ENCODE peak calls at places on chromosome 20, in ten cellular contexts. V is HS-5; T is naive B cell; P is stimulated activated CD4-positive, alpha-beta T cell treated with anti-CD3 and anti-CD28 coated beads, Interleukin-1b, Interleukin-23, amount 100 ng/mL, for 24 hours; C is stimulated activated CD8-positive, alpha-beta memory T cell treated with anti-CD3 and anti-CD28 coated beads, Interleukin-15, amount 100 ng/mL, for 24 hours; D is AG09319; X is amygdala; U is CD4-positive, alpha-beta T cell; J is EL; Z is dorsolateral prefrontal cortex. S is an unnamed sample.
A peak's percentile ranks its signal among the peaks of the same experiment; 100 is the strongest.

GRCh38 chr20:35662541-35662940 is 2.2 kb downstream of the CPNE1 start:
- DNase-seq in P (no peak), C (no peak), J (no peak), Z (no peak), V (no peak), U (no peak), X (no peak), D (no peak), T (no peak), S (no peak)

GRCh38 chr20:51481311-51481997 is 61.1 kb downstream of the NFATC2 start:
- DNase-seq in V (no peak), T (no peak), J (no peak), U (no peak), C (no peak), P (peak; percentile 25), X (no peak), D (no peak), Z (no peak), S (no peak)

GRCh38 chr20:31496761-31497295 is 17.4 kb upstream of the HM13 start:
- DNase-seq in C (no peak), P (no peak), V (no peak), J (peak; percentile 33), Z (no peak), D (no peak), T (no peak), U (no peak), X (no peak), S (peak; percentile 84)

GRCh38 chr20:50911030-50911429 is 20.2 kb downstream of the ADNP start:
- DNase-seq in X (no peak), C (no peak), D (peak; percentile 75), J (peak; percentile 85), P (no peak), V (peak; percentile 94), U (no peak), Z (no peak), T (no peak), S (no peak)

GRCh38 chr20:32920066-32920465 is 61.3 kb downstream of the EFCAB8 start:
- DNase-seq in T (no peak), Z (no peak), V (no peak), P (no peak), X (no peak), C (no peak), J (no peak), D (no peak), U (no peak), S (no peak)

GRCh38 chr20:35020108-35021031 is 64.7 kb downstream of the MYH7B start:
- DNase-seq in J (no peak), V (no peak), Z (no peak), C (no peak), D (no peak), X (no peak), U (no peak), P (no peak), T (no peak), S (no peak)

GRCh38 chr20:35598899-35599775 is 16.5 kb upstream of the SPAG4 start:
- DNase-seq in U (no peak), X (no peak), P (no peak), T (no peak), Z (no peak), V (no peak), J (no peak), C (no peak), D (no peak), S (no peak)

GRCh38 chr20:56978475-56978874 is 288.0 kb downstream of the BMP7 start:
- DNase-seq in D (no peak), X (no peak), J (no peak), P (no peak), Z (no peak), V (no peak), T (no peak), C (no peak), U (no peak), S (no peak)

GRCh38 chr20:32858873-32859372 is at the start of gene EFCAB8:
- DNase-seq in P (no peak), X (no peak), D (no peak), V (no peak), J (no peak), U (no peak), Z (no peak), C (no peak), T (no peak), S (no peak)

GRCh38 chr20:51712501-51713212 is 55.5 kb downstream of the ATP9A start:
- DNase-seq in D (no peak), C (no peak), V (no peak), X (no peak), P (no peak), J (no peak), Z (peak; percentile 50), U (no peak), T (no peak), S (peak; percentile 52)

GRCh38 chr20:18050628-18051027 is 7.1 kb downstream of the OVOL2 start:
- DNase-seq in V (no peak), U (no peak), P (no peak), C (no peak), X (no peak), D (no peak), J (no peak), T (no peak), Z (no peak), S (no peak)

GRCh38 chr20:41078329-41078728 is 49.7 kb downstream of the TOP1 start:
- DNase-seq in X (no peak), T (peak; percentile 31), Z (no peak), P (no peak), C (no peak), J (peak; percentile 87), U (no peak), D (peak; percentile 24), V (peak; percentile 45), S (peak; percentile 75)

GRCh38 chr20:11716239-11716944 is 201.3 kb upstream of the BTBD3 start:
- DNase-seq in U (no peak), J (peak; percentile 93), T (no peak), X (no peak), P (no peak), V (peak; percentile 80), D (peak; percentile 8), C (no peak), Z (no peak), S (peak; percentile 95)

GRCh38 chr20:36473164-36473563 is 68.2 kb upstream of the MYL9 start:
- DNase-seq in U (no peak), D (no peak), Z (no peak), C (no peak), P (no peak), J (peak; percentile 56), X (no peak), V (no peak), T (no peak), S (no peak)

GRCh38 chr20:58712823-58713731 is 20.5 kb downstream of the NPEPL1 start:
- DNase-seq in V (no peak), T (no peak), J (no peak), X (no peak), Z (peak; percentile 32), D (no peak), U (no peak), C (no peak), P (no peak), S (no peak)

GRCh38 chr20:51175156-51175555 is 152.2 kb upstream of the KCNG1 start:
- DNase-seq in X (no peak), P (no peak), U (no peak), D (no peak), J (no peak), T (no peak), C (no peak), V (no peak), Z (no peak), S (no peak)

GRCh38 chr20:1286267-1287036 is 20.4 kb downstream of the SNPH start:
- DNase-seq in D (no peak), J (no peak), V (no peak), C (no peak), P (no peak), Z (peak; percentile 31), X (no peak), T (no peak), U (peak; percentile 35), S (no peak)

GRCh38 chr20:3934628-3935027 is 45.4 kb downstream of the PANK2 start:
- DNase-seq in X (no peak), J (no peak), D (no peak), P (no peak), V (no peak), C (no peak), Z (no peak), T (no peak), U (no peak), S (no peak)

GRCh38 chr20:3686867-3687321 is 5.1 kb upstream of the ADAM33 start:
- DNase-seq in X (no peak), T (no peak), D (peak; percentile 86), P (no peak), C (no peak), U (no peak), Z (no peak), V (peak; percentile 31), J (peak; percentile 92), S (peak; percentile 46)

GRCh38 chr20:454951-455350 is 7.4 kb downstream of the TBC1D20 start:
- DNase-seq in Z (no peak), P (no peak), J (no peak), U (no peak), V (no peak), X (no peak), D (no peak), C (no peak), T (no peak), S (no peak)

GRCh38 chr20:46430921-46431712 is 24.7 kb upstream of the ELMO2 start:
- DNase-seq in P (no peak), X (no peak), C (no peak), U (no peak), J (no peak), Z (peak; percentile 61), T (no peak), D (no peak), V (no peak), S (no peak)

S was measured in A172.